ENCODE peak calls at places on chromosome 17, in five cellular contexts. G is stimulated activated CD8-positive, alpha-beta memory T cell treated with anti-CD3 and anti-CD28 coated beads, Interleukin-15, amount 100 ng/mL, for 24 hours; R is gastrocnemius medialis; X is D341Med; A is nucleus accumbens. H is an unnamed sample.

GRCh38 chr17:5331506-5331905 is 49.4 kb downstream of the RABEP1 start:
- DNase-seq in G (no peak), R (no peak), X (no peak), A (no peak), H (no peak)

GRCh38 chr17:60170835-60171752 is 21.3 kb downstream of the CA4 start:
- DNase-seq in G (no peak), R (no peak), X (no peak), A (no peak), H (peak)

GRCh38 chr17:12512712-12513355 is 152.9 kb upstream of the MYOCD start:
- DNase-seq in G (no peak), R (no peak), X (no peak), A (no peak), H (no peak)

GRCh38 chr17:11742891-11743290 is 144.6 kb downstream of the DNAH9 start:
- DNase-seq in G (no peak), R (no peak), X (peak), A (no peak), H (peak)

GRCh38 chr17:66580601-66581385 is 254.1 kb upstream of the CACNG5 start:
- DNase-seq in G (no peak), R (no peak), X (no peak), A (no peak), H (peak)

GRCh38 chr17:4492762-4493561 is 5.7 kb upstream of the SPNS2 start:
- DNase-seq in G (no peak), R (no peak), X (no peak), A (no peak), H (peak)

GRCh38 chr17:10589553-10590145 is 40.2 kb upstream of the MYH2 start:
- DNase-seq in G (no peak), R (no peak), X (no peak), A (no peak), H (no peak)

GRCh38 chr17:1989135-1989534 is 36.0 kb downstream of the RTN4RL1 start:
- DNase-seq in G (no peak), R (no peak), X (no peak), A (no peak), H (no peak)

GRCh38 chr17:15453246-15453645 is 14.2 kb downstream of the CDRT4 start:
- DNase-seq in G (no peak), R (no peak), X (no peak), A (no peak), H (no peak)

GRCh38 chr17:79071161-79071560 is 3.5 kb upstream of the ENGASE start:
- DNase-seq in G (no peak), R (no peak), X (no peak), A (no peak), H (no peak)

GRCh38 chr17:72683506-72684404 is 408.7 kb downstream of the SLC39A11 start:
- DNase-seq in G (no peak), R (no peak), X (no peak), A (no peak), H (peak)

GRCh38 chr17:67990909-67991308 is 5.4 kb downstream of the C17orf58 start:
- DNase-seq in G (no peak), R (no peak), X (no peak), A (no peak), H (peak)

GRCh38 chr17:17938388-17939107 is 33.7 kb downstream of the TOM1L2 start:
- DNase-seq in G (no peak), R (no peak), X (no peak), A (no peak), H (no peak)

GRCh38 chr17:67492251-67492740 is 115.2 kb downstream of the PITPNC1 start:
- DNase-seq in G (no peak), R (no peak), X (no peak), A (no peak), H (no peak)

GRCh38 chr17:62653831-62654829 is 26.7 kb downstream of the MRC2 start:
- DNase-seq in G (no peak), R (no peak), X (peak), A (no peak), H (no peak)

GRCh38 chr17:75456417-75457046 is at the start of gene TMEM94:
- DNase-seq in G (peak), R (peak), X (peak), A (peak), H (peak)

GRCh38 chr17:45265823-45266222 is 3.9 kb upstream of the SPATA32 start:
- DNase-seq in G (no peak), R (peak), X (no peak), A (no peak), H (no peak)

GRCh38 chr17:6098466-6099180 is 28.4 kb downstream of the WSCD1 start:
- DNase-seq in G (no peak), R (peak), X (no peak), A (no peak), H (no peak)

GRCh38 chr17:82006468-82007227 is 16.0 kb downstream of the CENPX start:
- DNase-seq in G (no peak), R (no peak), X (no peak), A (no peak), H (no peak)

GRCh38 chr17:31273511-31273910 is 23.5 kb downstream of the OMG start:
- DNase-seq in G (no peak), R (no peak), X (no peak), A (no peak), H (no peak)

GRCh38 chr17:17042851-17043667 is 802 bp downstream of the MPRIP start:
- DNase-seq in G (no peak), R (no peak), X (no peak), A (no peak), H (no peak)

GRCh38 chr17:32998893-32999240 is 7.2 kb downstream of the SPACA3 start:
- DNase-seq in G (no peak), R (no peak), X (no peak), A (no peak), H (no peak)

GRCh38 chr17:75094871-75095399 is 7.2 kb downstream of the SLC16A5 start:
- DNase-seq in G (no peak), R (no peak), X (no peak), A (no peak), H (no peak)

GRCh38 chr17:64216030-64216384 is 47.1 kb downstream of the TEX2 start:
- DNase-seq in G (no peak), R (no peak), X (no peak), A (no peak), H (no peak)

GRCh38 chr17:77306790-77307478 is 166.2 kb downstream of the SEC14L1 start:
- DNase-seq in G (no peak), R (no peak), X (no peak), A (no peak), H (no peak)

GRCh38 chr17:17044846-17045561 is 2.7 kb downstream of the MPRIP start:
- DNase-seq in G (no peak), R (no peak), X (peak), A (no peak), H (no peak)

GRCh38 chr17:40097087-40097486 is 3.3 kb downstream of the NR1D1 start:
- DNase-seq in G (no peak), R (no peak), X (no peak), A (no peak), H (no peak)

GRCh38 chr17:55689672-55690071 is 33.0 kb downstream of the TMEM100 start:
- DNase-seq in G (no peak), R (no peak), X (no peak), A (no peak), H (no peak)

GRCh38 chr17:43900858-43901754 is 6.2 kb downstream of the MPP2 start:
- DNase-seq in G (no peak), R (no peak), X (no peak), A (no peak), H (no peak)

GRCh38 chr17:6279659-6280058 is 155.3 kb downstream of the AIPL1 start:
- DNase-seq in G (no peak), R (no peak), X (no peak), A (no peak), H (peak)